ENCODE peak calls at places on chromosomes 6 and 20, in eight cellular contexts. One of them, this sample, is unnamed.

GRCh38 chr20:32296874-32297420 is 19.5 kb downstream of the KIF3B start:
- DNase-seq in GM12878: no peak
- DNase-seq in PC-3: no peak
- DNase-seq in mammary epithelial cell: no peak
- DNase-seq in fibroblast of lung: peak; percentile 67
- DNase-seq in GM23338: no peak
- DNase-seq in IMR-90: peak; percentile 38
- DNase-seq in GM23248: no peak
- DNase-seq in this sample: no peak

GRCh38 chr20:40844285-40844684 is 155.2 kb upstream of the MAFB start:
- DNase-seq in GM12878: no peak
- DNase-seq in PC-3: no peak
- DNase-seq in mammary epithelial cell: no peak
- DNase-seq in fibroblast of lung: no peak
- DNase-seq in GM23338: no peak
- DNase-seq in IMR-90: no peak
- DNase-seq in GM23248: no peak
- DNase-seq in this sample: no peak

GRCh38 chr6:153090241-153090930 is 40.7 kb downstream of the RGS17 start:
- DNase-seq in GM12878: no peak
- DNase-seq in PC-3: peak; percentile 71
- DNase-seq in mammary epithelial cell: peak; percentile 84
- DNase-seq in fibroblast of lung: peak; percentile 83
- DNase-seq in GM23338: no peak
- DNase-seq in IMR-90: peak; percentile 93
- DNase-seq in GM23248: peak; percentile 89
- DNase-seq in this sample: peak; percentile 35

GRCh38 chr6:5287205-5287965 is 26.1 kb downstream of the FARS2 start:
- DNase-seq in GM12878: no peak
- DNase-seq in PC-3: peak; percentile 61
- DNase-seq in mammary epithelial cell: peak; percentile 86
- DNase-seq in fibroblast of lung: peak; percentile 69
- DNase-seq in GM23338: no peak
- DNase-seq in IMR-90: peak; percentile 88
- DNase-seq in GM23248: peak; percentile 81
- DNase-seq in this sample: peak; percentile 14

GRCh38 chr20:13008761-13009681 is at the start of gene SPTLC3:
- DNase-seq in GM12878: no peak
- DNase-seq in PC-3: peak; percentile 81
- DNase-seq in mammary epithelial cell: peak; percentile 72
- DNase-seq in fibroblast of lung: peak; percentile 66
- DNase-seq in GM23338: peak; percentile 53
- DNase-seq in IMR-90: peak; percentile 36
- DNase-seq in GM23248: peak; percentile 53
- DNase-seq in this sample: peak; percentile 67

GRCh38 chr6:140897804-140898573 is 1234.7 kb upstream of the GJE1 start:
- DNase-seq in GM12878: no peak
- DNase-seq in PC-3: no peak
- DNase-seq in mammary epithelial cell: no peak
- DNase-seq in fibroblast of lung: no peak
- DNase-seq in GM23338: no peak
- DNase-seq in IMR-90: no peak
- DNase-seq in GM23248: no peak
- DNase-seq in this sample: peak; percentile 78

GRCh38 chr6:157555795-157556645 is 175.0 kb downstream of the ZDHHC14 start:
- DNase-seq in GM12878: no peak
- DNase-seq in PC-3: no peak
- DNase-seq in mammary epithelial cell: no peak
- DNase-seq in fibroblast of lung: no peak
- DNase-seq in GM23338: no peak
- DNase-seq in IMR-90: no peak
- DNase-seq in GM23248: no peak
- DNase-seq in this sample: no peak

GRCh38 chr6:147577466-147577865 is 69.0 kb downstream of the SAMD5 start:
- DNase-seq in GM12878: no peak
- DNase-seq in PC-3: no peak
- DNase-seq in mammary epithelial cell: no peak
- DNase-seq in fibroblast of lung: peak; percentile 53
- DNase-seq in GM23338: no peak
- DNase-seq in IMR-90: no peak
- DNase-seq in GM23248: no peak
- DNase-seq in this sample: no peak

GRCh38 chr6:30263734-30264133 is 50.5 kb upstream of the TRIM26 start:
- DNase-seq in GM12878: no peak
- DNase-seq in PC-3: peak; percentile 95
- DNase-seq in mammary epithelial cell: peak; percentile 61
- DNase-seq in fibroblast of lung: peak; percentile 14
- DNase-seq in GM23338: no peak
- DNase-seq in IMR-90: peak; percentile 72
- DNase-seq in GM23248: peak; percentile 68
- DNase-seq in this sample: peak; percentile 42

GRCh38 chr6:53134601-53135235 is 13.9 kb downstream of the GCM1 start:
- DNase-seq in GM12878: no peak
- DNase-seq in PC-3: no peak
- DNase-seq in mammary epithelial cell: no peak
- DNase-seq in fibroblast of lung: no peak
- DNase-seq in GM23338: no peak
- DNase-seq in IMR-90: no peak
- DNase-seq in GM23248: no peak
- DNase-seq in this sample: no peak

GRCh38 chr6:100877851-100878250 is 3.3 kb downstream of the ASCC3 start:
- DNase-seq in GM12878: no peak
- DNase-seq in PC-3: no peak
- DNase-seq in mammary epithelial cell: no peak
- DNase-seq in fibroblast of lung: no peak
- DNase-seq in GM23338: peak; percentile 37
- DNase-seq in IMR-90: no peak
- DNase-seq in GM23248: peak; percentile 5
- DNase-seq in this sample: no peak

GRCh38 chr6:157647261-157647915 is 175.7 kb upstream of the SNX9 start:
- DNase-seq in GM12878: no peak
- DNase-seq in PC-3: no peak
- DNase-seq in mammary epithelial cell: no peak
- DNase-seq in fibroblast of lung: no peak
- DNase-seq in GM23338: no peak
- DNase-seq in IMR-90: no peak
- DNase-seq in GM23248: no peak
- DNase-seq in this sample: no peak

GRCh38 chr6:14450133-14451040 is 332.8 kb downstream of the CD83 start:
- DNase-seq in GM12878: no peak
- DNase-seq in PC-3: no peak
- DNase-seq in mammary epithelial cell: no peak
- DNase-seq in fibroblast of lung: peak; percentile 64
- DNase-seq in GM23338: no peak
- DNase-seq in IMR-90: peak; percentile 21
- DNase-seq in GM23248: peak; percentile 46
- DNase-seq in this sample: no peak

GRCh38 chr6:107118976-107119375 is 3.7 kb upstream of the BEND3 start:
- DNase-seq in GM12878: no peak
- DNase-seq in PC-3: no peak
- DNase-seq in mammary epithelial cell: no peak
- DNase-seq in fibroblast of lung: no peak
- DNase-seq in GM23338: no peak
- DNase-seq in IMR-90: no peak
- DNase-seq in GM23248: no peak
- DNase-seq in this sample: no peak

DNA sequence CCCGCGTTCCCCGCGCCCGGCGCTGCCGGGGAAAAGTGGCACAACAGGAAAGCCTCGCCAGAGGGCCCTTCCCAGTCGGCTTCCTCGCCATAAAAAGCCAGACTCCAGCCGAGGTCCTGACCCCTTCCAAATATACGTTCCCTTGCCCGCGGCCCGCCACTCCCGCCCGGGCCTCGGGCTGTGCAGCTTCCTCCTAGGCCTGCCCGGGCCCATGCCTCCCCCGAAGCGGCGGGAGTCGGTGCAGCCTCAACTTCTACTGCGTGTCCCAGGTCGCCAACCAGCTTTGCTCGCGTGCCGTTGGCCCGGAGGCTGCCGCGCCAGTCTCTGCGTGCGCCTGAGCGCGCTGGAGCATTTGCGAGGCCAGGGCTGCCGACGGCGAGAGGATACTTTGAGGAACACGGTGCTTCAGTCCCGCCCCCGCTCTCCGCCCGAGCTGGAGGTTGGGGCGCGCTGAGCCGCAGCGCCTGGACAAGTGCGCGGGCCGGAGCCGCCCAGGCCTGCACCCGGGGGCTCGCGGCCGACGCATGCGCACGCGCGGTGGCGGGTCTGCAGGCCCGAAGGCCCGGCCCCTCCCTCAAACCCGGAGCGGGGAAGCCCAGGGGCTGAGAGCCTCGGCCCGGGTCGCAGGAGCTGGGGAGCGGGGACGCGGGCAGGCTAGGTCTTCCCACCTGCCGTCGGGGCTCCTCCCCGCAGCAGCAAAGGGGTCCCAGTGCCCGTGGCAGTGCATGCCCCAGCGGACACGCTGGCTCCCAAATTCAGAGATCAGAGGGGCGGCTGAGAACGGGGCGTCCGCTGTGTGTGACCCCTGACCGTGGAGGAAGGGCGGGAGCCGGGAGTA is 10.2 kb downstream of the FOXC1 start:
- DNase-seq in GM12878: no peak
- DNase-seq in PC-3: no peak
- DNase-seq in mammary epithelial cell: no peak
- DNase-seq in fibroblast of lung: no peak
- DNase-seq in GM23338: peak; percentile 75
- DNase-seq in IMR-90: no peak
- DNase-seq in GM23248: peak; percentile 59
- DNase-seq in this sample: no peak
- H2AFZ ChIP-seq in GM12878: no peak overlapping the region
- H2AFZ ChIP-seq in PC-3: no peak overlapping the region
- H2AFZ ChIP-seq in mammary epithelial cell: no peak overlapping the region
- H2AFZ ChIP-seq in fibroblast of lung: no peak overlapping the region
- H2AFZ ChIP-seq in GM23338: peak overlapping the region; percentile 80
- H2AFZ ChIP-seq in IMR-90: no peak overlapping the region
- H2AFZ ChIP-seq in GM23248: peak overlapping the region; percentile 17
- H2AFZ ChIP-seq in this sample: no peak overlapping the region

GRCh38 chr6:139133272-139133671 is 1.6 kb upstream of the HECA start:
- DNase-seq in GM12878: no peak
- DNase-seq in PC-3: no peak
- DNase-seq in mammary epithelial cell: no peak
- DNase-seq in fibroblast of lung: no peak
- DNase-seq in GM23338: no peak
- DNase-seq in IMR-90: no peak
- DNase-seq in GM23248: no peak
- DNase-seq in this sample: no peak
- H3K27ac ChIP-seq in GM12878: no peak overlapping the region
- H3K27ac ChIP-seq in PC-3: no peak overlapping the region
- H3K27ac ChIP-seq in mammary epithelial cell: no peak overlapping the region
- H3K27ac ChIP-seq in fibroblast of lung: no peak overlapping the region
- H3K27ac ChIP-seq in GM23338: no peak overlapping the region
- H3K27ac ChIP-seq in IMR-90: no peak overlapping the region
- H3K27ac ChIP-seq in GM23248: no peak overlapping the region
- H3K27ac ChIP-seq in this sample: no peak overlapping the region

GRCh38 chr20:34088305-34088870 is 23.7 kb downstream of the EIF2S2 start:
- DNase-seq in GM12878: no peak
- DNase-seq in PC-3: no peak
- DNase-seq in mammary epithelial cell: no peak
- DNase-seq in fibroblast of lung: no peak
- DNase-seq in GM23338: no peak
- DNase-seq in IMR-90: no peak
- DNase-seq in GM23248: no peak
- DNase-seq in this sample: no peak
- H3K36me3 ChIP-seq in GM12878: peaks cover 48% of the 10 kb centered on the region
- H3K36me3 ChIP-seq in PC-3: peaks cover 70% of the 10 kb centered on the region
- H3K36me3 ChIP-seq in mammary epithelial cell: peaks cover 48% of the 10 kb centered on the region
- H3K36me3 ChIP-seq in fibroblast of lung: peaks cover 26% of the 10 kb centered on the region
- H3K36me3 ChIP-seq in GM23338: peaks cover 36% of the 10 kb centered on the region
- H3K36me3 ChIP-seq in IMR-90: peaks cover 64% of the 10 kb centered on the region
- H3K36me3 ChIP-seq in GM23248: peaks cover 52% of the 10 kb centered on the region
- H3K36me3 ChIP-seq in this sample: peaks cover 45% of the 10 kb centered on the region

GRCh38 chr6:24382220-24382540 is 20.6 kb upstream of the MRS2 start:
- DNase-seq in GM12878: no peak
- DNase-seq in PC-3: peak; percentile 68
- DNase-seq in mammary epithelial cell: no peak
- DNase-seq in fibroblast of lung: no peak
- DNase-seq in GM23338: no peak
- DNase-seq in IMR-90: no peak
- DNase-seq in GM23248: no peak
- DNase-seq in this sample: peak; percentile 80

GRCh38 chr6:24374612-24375011 is 16.8 kb upstream of the DCDC2 start:
- DNase-seq in GM12878: no peak
- DNase-seq in PC-3: no peak
- DNase-seq in mammary epithelial cell: no peak
- DNase-seq in fibroblast of lung: no peak
- DNase-seq in GM23338: no peak
- DNase-seq in IMR-90: no peak
- DNase-seq in GM23248: no peak
- DNase-seq in this sample: no peak

GRCh38 chr6:24378473-24379097 is 20.7 kb upstream of the DCDC2 start:
- DNase-seq in GM12878: no peak
- DNase-seq in PC-3: no peak
- DNase-seq in mammary epithelial cell: no peak
- DNase-seq in fibroblast of lung: no peak
- DNase-seq in GM23338: no peak
- DNase-seq in IMR-90: no peak
- DNase-seq in GM23248: no peak
- DNase-seq in this sample: no peak

GRCh38 chr6:24381476-24382219 is 21.1 kb upstream of the MRS2 start:
- DNase-seq in GM12878: no peak
- DNase-seq in PC-3: no peak
- DNase-seq in mammary epithelial cell: no peak
- DNase-seq in fibroblast of lung: no peak
- DNase-seq in GM23338: no peak
- DNase-seq in IMR-90: no peak
- DNase-seq in GM23248: no peak
- DNase-seq in this sample: no peak

DNA sequence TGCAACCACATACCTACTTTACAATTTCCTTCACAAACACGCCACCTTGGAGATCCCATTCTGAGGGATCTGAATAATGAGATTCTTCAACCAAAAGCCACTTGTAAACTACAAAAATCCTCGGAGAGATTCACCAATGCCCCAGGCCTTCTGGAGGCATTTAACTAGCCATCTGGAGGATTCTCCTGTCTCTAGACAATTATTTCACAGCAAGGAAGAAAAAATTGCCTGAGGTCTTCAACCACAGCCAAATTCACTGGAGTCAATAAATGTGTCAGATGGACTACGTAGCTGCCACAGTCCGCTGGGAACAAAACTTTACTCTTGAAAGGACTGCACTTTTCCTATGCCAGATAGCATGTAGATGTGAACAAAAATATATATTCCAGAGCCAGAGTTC is 19.0 kb upstream of the DCDC2 start:
- DNase-seq in GM12878: no peak
- DNase-seq in PC-3: no peak
- DNase-seq in mammary epithelial cell: no peak
- DNase-seq in fibroblast of lung: no peak
- DNase-seq in GM23338: no peak
- DNase-seq in IMR-90: no peak
- DNase-seq in GM23248: no peak
- DNase-seq in this sample: no peak
- H2AFZ ChIP-seq in GM12878: no peak overlapping the region
- H2AFZ ChIP-seq in PC-3: no peak overlapping the region
- H2AFZ ChIP-seq in mammary epithelial cell: no peak overlapping the region
- H2AFZ ChIP-seq in fibroblast of lung: no peak overlapping the region
- H2AFZ ChIP-seq in GM23338: peak overlapping the region; percentile 9
- H2AFZ ChIP-seq in IMR-90: no peak overlapping the region
- H2AFZ ChIP-seq in GM23248: no peak overlapping the region
- H2AFZ ChIP-seq in this sample: no peak overlapping the region

GRCh38 chr6:104955491-104955890 is 1.4 kb upstream of the LIN28B start:
- DNase-seq in GM12878: no peak
- DNase-seq in PC-3: no peak
- DNase-seq in mammary epithelial cell: no peak
- DNase-seq in fibroblast of lung: no peak
- DNase-seq in GM23338: peak; percentile 83
- DNase-seq in IMR-90: no peak
- DNase-seq in GM23248: no peak
- DNase-seq in this sample: no peak
- H3K27ac ChIP-seq in GM12878: no peak overlapping the region
- H3K27ac ChIP-seq in PC-3: no peak overlapping the region
- H3K27ac ChIP-seq in mammary epithelial cell: no peak overlapping the region
- H3K27ac ChIP-seq in fibroblast of lung: no peak overlapping the region
- H3K27ac ChIP-seq in GM23338: peak overlapping the region; percentile 100
- H3K27ac ChIP-seq in IMR-90: no peak overlapping the region
- H3K27ac ChIP-seq in GM23248: no peak overlapping the region
- H3K27ac ChIP-seq in this sample: no peak overlapping the region

This sample was measured in PC-9.